ENCODE peak calls at places on chromosomes 5 and 9, in four cellular contexts. Z is spleen, D is OCI-LY7, T is coronary artery. E is an unnamed sample.

GRCh38 chr5:138927979-138928378 is 52.8 kb upstream of the LRRTM2 start:
- DNase-seq in T (peak), D (no peak), Z (peak), E (no peak)

GRCh38 chr5:55278778-55279177 is 28.7 kb downstream of the DHX29 start:
- DNase-seq in Z (no peak), T (no peak), D (no peak), E (peak)

GRCh38 chr9:69090943-69091342 is 55.4 kb downstream of the FXN start:
- DNase-seq in T (no peak), Z (no peak), D (no peak), E (no peak)

GRCh38 chr5:9545959-9546851 is at the start of gene SEMA5A:
- DNase-seq in T (peak), Z (peak), D (no peak), E (peak)

GRCh38 chr9:91678807-91679206 is 255.2 kb upstream of the NFIL3 start:
- DNase-seq in T (no peak), Z (no peak), D (no peak), E (no peak)

GRCh38 chr9:23539311-23539710 is 286.7 kb downstream of the ELAVL2 start:
- DNase-seq in D (no peak), Z (no peak), T (no peak), E (no peak)

GRCh38 chr9:111456536-111456935 is 27.6 kb downstream of the ECPAS start:
- DNase-seq in D (no peak), T (no peak), Z (no peak), E (no peak)

GRCh38 chr5:179791881-179792611 is 1.7 kb upstream of the LTC4S start:
- DNase-seq in D (no peak), T (no peak), Z (peak), E (no peak)

GRCh38 chr5:96602776-96603175 is 59.4 kb upstream of the CAST start:
- DNase-seq in T (no peak), D (no peak), Z (no peak), E (no peak)

GRCh38 chr5:61301345-61301744 is 30.7 kb upstream of the ZSWIM6 start:
- DNase-seq in Z (no peak), T (no peak), D (no peak), E (no peak)

GRCh38 chr9:108052431-108053080 is 563.0 kb upstream of the KLF4 start:
- DNase-seq in D (no peak), T (no peak), Z (no peak), E (no peak)

GRCh38 chr5:72244862-72245371 is 75.1 kb downstream of the MRPS27 start:
- DNase-seq in D (peak), T (no peak), Z (no peak), E (peak)
- H3K27ac ChIP-seq in D (no peak), T (peak), Z (no peak), E (no peak)

DNA sequence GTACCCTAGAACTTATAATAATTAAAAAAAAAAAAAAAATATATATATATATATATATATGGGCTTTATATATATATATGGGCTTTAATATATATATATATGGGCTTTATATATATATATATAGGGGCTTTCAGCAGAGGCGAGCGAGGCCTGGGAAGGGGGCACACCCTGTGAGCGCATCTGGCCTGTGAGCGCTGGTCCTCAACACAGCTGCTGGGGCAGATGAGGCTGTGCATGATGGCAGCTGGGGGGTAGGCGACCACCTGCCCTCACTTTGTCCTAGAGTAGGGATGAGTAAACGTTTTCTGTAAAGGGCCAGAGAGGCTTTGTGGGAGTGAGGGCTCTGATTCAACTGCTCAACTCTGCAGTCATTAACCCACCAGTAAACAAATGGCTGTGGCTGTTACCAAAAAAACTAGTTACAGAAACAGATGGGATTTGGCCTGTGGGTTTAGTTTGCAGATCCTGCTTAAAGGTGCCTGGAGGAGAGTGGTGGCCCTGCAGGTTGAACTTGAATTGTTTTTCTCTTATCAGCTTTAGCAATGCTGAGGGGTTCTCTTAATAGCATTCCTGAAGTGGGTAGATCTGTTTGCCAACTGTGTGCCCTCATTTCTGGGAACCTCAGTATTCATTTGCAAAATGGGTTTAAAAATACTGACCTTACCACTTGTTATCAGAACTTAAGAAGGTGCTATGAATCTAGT is 88.1 kb upstream of the EPB41L4B start:
- DNase-seq in T (no peak), Z (no peak), D (no peak), E (no peak)
- TF ChIP-seq CTCF in T (no peak), Z (no peak), D (no peak), E (no peak)

DNA sequence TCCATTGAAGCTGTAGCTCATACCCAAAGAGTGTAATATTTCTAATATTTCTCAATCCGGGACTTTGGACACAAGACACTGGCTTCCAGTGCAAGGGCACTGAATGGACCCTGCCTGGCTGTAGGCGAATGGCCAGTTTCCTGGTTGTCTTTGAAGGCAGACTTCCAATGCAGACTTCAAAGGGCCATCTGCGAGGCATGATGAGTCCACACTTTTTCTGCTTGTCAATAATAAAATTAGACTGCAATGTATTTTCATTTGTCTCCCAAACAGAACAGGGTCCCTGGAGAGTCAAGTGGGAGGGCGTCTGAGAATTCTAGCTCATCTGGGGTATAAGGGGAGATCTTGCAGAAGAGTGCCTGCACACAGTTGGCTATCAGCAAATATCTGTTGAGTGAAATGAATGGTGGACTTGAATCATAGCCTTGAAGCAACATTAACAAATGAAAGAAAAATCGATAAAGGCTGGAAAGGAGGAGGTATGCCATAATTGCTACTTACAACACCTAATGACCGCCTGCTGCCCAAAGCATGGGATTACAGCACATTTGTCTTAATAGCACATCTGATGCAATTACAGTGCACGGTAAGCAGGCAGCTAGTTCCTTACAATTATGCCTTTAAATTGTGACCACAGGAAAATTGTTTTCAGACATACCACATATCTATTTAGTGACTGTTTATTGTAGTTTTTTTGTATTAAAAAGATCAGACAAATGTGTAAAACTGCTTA is 137.5 kb downstream of the ARHGEF28 start:
- DNase-seq in T (no peak), Z (no peak), D (no peak), E (no peak)
- H3K27ac ChIP-seq in T (no peak), Z (no peak), D (no peak), E (peak)

DNA sequence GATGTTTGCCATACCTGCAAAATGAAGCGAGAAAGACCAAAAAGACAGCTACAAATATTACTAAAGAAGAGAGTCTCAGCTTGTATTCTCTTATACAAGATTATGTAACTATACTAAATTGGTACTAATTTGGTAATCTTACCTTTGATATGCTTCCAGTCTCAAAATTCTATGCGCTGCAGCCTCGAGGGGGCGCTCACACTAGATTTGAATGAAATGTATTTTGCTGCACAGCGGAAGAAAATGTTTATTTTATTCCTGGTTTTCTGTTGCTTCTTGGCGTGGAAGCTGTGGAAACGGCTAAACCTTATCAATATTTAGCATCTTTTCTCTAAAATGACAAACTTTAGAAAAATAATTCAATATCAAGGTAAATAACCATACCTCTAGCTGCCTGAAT is 267.0 kb upstream of the NUDT12 start:
- DNase-seq in T (no peak), Z (no peak), D (no peak), E (no peak)
- TF ChIP-seq CTCF in T (no peak), Z (no peak), D (peak), E (peak)

GRCh38 chr9:21558627-21559401 is 76.7 kb upstream of the IFNE start:
- DNase-seq in T (no peak), D (no peak), Z (no peak), E (no peak)

GRCh38 chr9:21558079-21558478 is 76.0 kb upstream of the IFNE start:
- DNase-seq in D (no peak), T (no peak), Z (no peak), E (no peak)

GRCh38 chr9:21561502-21561901 is 79.4 kb upstream of the IFNE start:
- DNase-seq in D (no peak), T (no peak), Z (no peak), E (no peak)

GRCh38 chr9:21559402-21560280 is 77.5 kb upstream of the IFNE start:
- DNase-seq in D (no peak), Z (peak), T (no peak), E (no peak)

GRCh38 chr9:21560281-21560745 is 78.2 kb upstream of the IFNE start:
- DNase-seq in T (no peak), D (no peak), Z (no peak), E (no peak)
- H3K27ac ChIP-seq in T (no peak), D (no peak), Z (no peak), E (no peak)

GRCh38 chr9:84669293-84670105 is at the start of gene NTRK2:
- DNase-seq in T (peak), D (no peak), Z (peak), E (peak)
- TF ChIP-seq CTCF in T (peak), D (no peak), Z (no peak), E (no peak)

E was measured in brain microvascular endothelial cell.